ENCODE peak calls at places on chromosomes 6 and 20, in six cellular contexts. One of them, this sample, is unnamed. For H3K4me1, the result is how much of the 10 kb centered on the place peaks cover.

GRCh38 chr6:85015396-85015990 is 251.1 kb upstream of the TBX18 start:
- ATAC-seq in A549: peak
- ATAC-seq in HCT116: peak
- ATAC-seq in body of pancreas: peak
- ATAC-seq in heart left ventricle: peak
- ATAC-seq in HepG2: peak
- ATAC-seq in this sample: no peak

GRCh38 chr20:49993301-49993751 is 10.5 kb downstream of the SNAI1 start:
- ATAC-seq in heart left ventricle: no peak
- ATAC-seq in body of pancreas: no peak
- ATAC-seq in HepG2: no peak
- ATAC-seq in HCT116: no peak
- ATAC-seq in A549: no peak
- ATAC-seq in this sample: peak

GRCh38 chr6:117615981-117616961 is 14.0 kb upstream of the GOPC start:
- ATAC-seq in A549: no peak
- ATAC-seq in heart left ventricle: no peak
- ATAC-seq in body of pancreas: no peak
- ATAC-seq in HCT116: peak
- ATAC-seq in HepG2: no peak
- ATAC-seq in this sample: no peak

GRCh38 chr6:42870145-42870936 is 9.1 kb upstream of the RPL7L1 start:
- ATAC-seq in HepG2: peak
- ATAC-seq in A549: no peak
- ATAC-seq in HCT116: no peak
- ATAC-seq in heart left ventricle: no peak
- ATAC-seq in body of pancreas: no peak
- ATAC-seq in this sample: no peak

GRCh38 chr20:12166053-12166717 is 248.5 kb downstream of the BTBD3 start:
- ATAC-seq in A549: no peak
- ATAC-seq in heart left ventricle: peak
- ATAC-seq in HCT116: no peak
- ATAC-seq in body of pancreas: peak
- ATAC-seq in HepG2: no peak
- ATAC-seq in this sample: peak

GRCh38 chr6:111761783-111762312 is 111.4 kb downstream of the FYN start:
- ATAC-seq in heart left ventricle: peak
- ATAC-seq in A549: no peak
- ATAC-seq in HCT116: no peak
- ATAC-seq in body of pancreas: no peak
- ATAC-seq in HepG2: no peak
- ATAC-seq in this sample: no peak

GRCh38 chr6:154458565-154459475 is 51.7 kb downstream of the CNKSR3 start:
- ATAC-seq in HepG2: no peak
- ATAC-seq in HCT116: no peak
- ATAC-seq in body of pancreas: no peak
- ATAC-seq in heart left ventricle: peak
- ATAC-seq in A549: no peak
- ATAC-seq in this sample: no peak

GRCh38 chr6:36765943-36766648 is 68.5 kb downstream of the RAB44 start:
- ATAC-seq in HepG2: peak
- ATAC-seq in heart left ventricle: peak
- ATAC-seq in A549: peak
- ATAC-seq in HCT116: peak
- ATAC-seq in body of pancreas: peak
- ATAC-seq in this sample: peak

GRCh38 chr6:16711551-16712249 is 49.6 kb downstream of the ATXN1 start:
- ATAC-seq in HCT116: peak
- ATAC-seq in HepG2: peak
- ATAC-seq in A549: peak
- ATAC-seq in body of pancreas: no peak
- ATAC-seq in heart left ventricle: no peak
- ATAC-seq in this sample: no peak

GRCh38 chr20:49393803-49394202 is 88.7 kb downstream of the KCNB1 start:
- ATAC-seq in body of pancreas: no peak
- ATAC-seq in heart left ventricle: no peak
- ATAC-seq in A549: no peak
- ATAC-seq in HepG2: no peak
- ATAC-seq in HCT116: no peak
- ATAC-seq in this sample: no peak

GRCh38 chr6:744954-745353 is 52.0 kb upstream of the EXOC2 start:
- ATAC-seq in HCT116: no peak
- ATAC-seq in A549: no peak
- ATAC-seq in HepG2: no peak
- ATAC-seq in heart left ventricle: no peak
- ATAC-seq in body of pancreas: no peak
- ATAC-seq in this sample: no peak

GRCh38 chr20:62220666-62221568 is 839 bp upstream of the HRH3 start:
- ATAC-seq in HepG2: peak
- ATAC-seq in heart left ventricle: no peak
- ATAC-seq in A549: peak
- ATAC-seq in body of pancreas: no peak
- ATAC-seq in HCT116: no peak
- ATAC-seq in this sample: no peak

GRCh38 chr6:106055442-106055975 is 30.6 kb upstream of the PRDM1 start:
- ATAC-seq in body of pancreas: no peak
- ATAC-seq in A549: no peak
- ATAC-seq in HCT116: no peak
- ATAC-seq in HepG2: no peak
- ATAC-seq in heart left ventricle: no peak
- ATAC-seq in this sample: no peak

GRCh38 chr6:89782222-89782621 is 37.4 kb downstream of the MDN1 start:
- ATAC-seq in body of pancreas: no peak
- ATAC-seq in HCT116: no peak
- ATAC-seq in HepG2: no peak
- ATAC-seq in heart left ventricle: no peak
- ATAC-seq in A549: no peak
- ATAC-seq in this sample: no peak

GRCh38 chr6:151701820-151702562 is 105.5 kb upstream of the ESR1 start:
- ATAC-seq in heart left ventricle: no peak
- ATAC-seq in HepG2: no peak
- ATAC-seq in body of pancreas: no peak
- ATAC-seq in HCT116: no peak
- ATAC-seq in A549: no peak
- ATAC-seq in this sample: no peak

GRCh38 chr6:147660334-147661311 is 152.1 kb downstream of the SAMD5 start:
- ATAC-seq in body of pancreas: no peak
- ATAC-seq in heart left ventricle: no peak
- ATAC-seq in A549: no peak
- ATAC-seq in HepG2: peak
- ATAC-seq in HCT116: no peak
- ATAC-seq in this sample: no peak

GRCh38 chr6:105785412-105785811 is 300.7 kb upstream of the PRDM1 start:
- ATAC-seq in HepG2: no peak
- ATAC-seq in HCT116: no peak
- ATAC-seq in body of pancreas: no peak
- ATAC-seq in heart left ventricle: peak
- ATAC-seq in A549: no peak
- ATAC-seq in this sample: peak

GRCh38 chr20:61442718-61443117 is 190.7 kb downstream of the CDH4 start:
- ATAC-seq in HepG2: no peak
- ATAC-seq in heart left ventricle: no peak
- ATAC-seq in A549: no peak
- ATAC-seq in body of pancreas: no peak
- ATAC-seq in HCT116: no peak
- ATAC-seq in this sample: no peak

GRCh38 chr20:64250027-64250426 is 5.5 kb upstream of the PCMTD2 start:
- ATAC-seq in HCT116: no peak
- ATAC-seq in body of pancreas: no peak
- ATAC-seq in HepG2: no peak
- ATAC-seq in A549: no peak
- ATAC-seq in heart left ventricle: no peak
- ATAC-seq in this sample: no peak

GRCh38 chr6:43951756-43952675 is 175.2 kb downstream of the MRPL14 start:
- ATAC-seq in HCT116: peak
- ATAC-seq in A549: peak
- ATAC-seq in body of pancreas: peak
- ATAC-seq in HepG2: peak
- ATAC-seq in heart left ventricle: no peak
- ATAC-seq in this sample: no peak

GRCh38 chr6:43954311-43955131 is 172.7 kb downstream of the MRPL14 start:
- ATAC-seq in A549: no peak
- ATAC-seq in body of pancreas: no peak
- ATAC-seq in heart left ventricle: peak
- ATAC-seq in HCT116: no peak
- ATAC-seq in HepG2: peak
- ATAC-seq in this sample: no peak

GRCh38 chr6:43953256-43953655 is 174.0 kb downstream of the MRPL14 start:
- ATAC-seq in HepG2: no peak
- ATAC-seq in HCT116: no peak
- ATAC-seq in body of pancreas: no peak
- ATAC-seq in heart left ventricle: no peak
- ATAC-seq in A549: no peak
- ATAC-seq in this sample: no peak

GRCh38 chr6:43952746-43953145 is 174.5 kb downstream of the MRPL14 start:
- ATAC-seq in A549: peak
- ATAC-seq in HepG2: no peak
- ATAC-seq in HCT116: peak
- ATAC-seq in heart left ventricle: no peak
- ATAC-seq in body of pancreas: no peak
- ATAC-seq in this sample: no peak

DNA sequence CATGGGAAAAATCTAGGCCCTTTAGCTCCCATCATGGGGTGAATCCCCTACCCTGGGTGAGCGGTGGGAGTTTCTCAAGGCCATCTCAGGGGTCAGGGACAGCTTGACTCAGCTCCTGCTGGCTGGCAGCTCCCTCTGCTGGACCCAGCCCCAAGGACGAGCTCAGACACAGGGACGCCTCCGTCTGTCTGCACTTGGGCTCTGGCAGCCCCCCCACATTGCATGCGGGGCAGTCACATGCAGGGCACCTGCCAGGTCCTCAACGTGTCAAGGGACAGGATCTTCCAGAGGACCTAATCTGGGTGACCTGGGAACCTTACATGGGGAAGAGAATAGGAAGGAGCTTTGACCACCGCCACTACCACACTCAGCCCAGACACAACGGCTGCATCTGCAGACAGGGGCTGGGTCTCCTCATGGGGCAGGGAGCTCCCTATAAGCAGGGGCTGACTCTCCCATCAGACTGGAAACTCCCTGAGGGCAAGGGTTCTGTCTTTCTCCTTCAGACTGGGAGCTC is 173.4 kb downstream of the MRPL14 start:
- ATAC-seq in A549: peak
- ATAC-seq in HCT116: no peak
- ATAC-seq in heart left ventricle: peak
- ATAC-seq in HepG2: peak
- ATAC-seq in body of pancreas: no peak
- ATAC-seq in this sample: no peak
- TF ChIP-seq CTCF in A549: no peak
- TF ChIP-seq CTCF in HCT116: peak
- TF ChIP-seq CTCF in heart left ventricle: peak
- TF ChIP-seq CTCF in HepG2: peak
- TF ChIP-seq CTCF in body of pancreas: peak
- TF ChIP-seq CTCF in this sample: no peak

DNA sequence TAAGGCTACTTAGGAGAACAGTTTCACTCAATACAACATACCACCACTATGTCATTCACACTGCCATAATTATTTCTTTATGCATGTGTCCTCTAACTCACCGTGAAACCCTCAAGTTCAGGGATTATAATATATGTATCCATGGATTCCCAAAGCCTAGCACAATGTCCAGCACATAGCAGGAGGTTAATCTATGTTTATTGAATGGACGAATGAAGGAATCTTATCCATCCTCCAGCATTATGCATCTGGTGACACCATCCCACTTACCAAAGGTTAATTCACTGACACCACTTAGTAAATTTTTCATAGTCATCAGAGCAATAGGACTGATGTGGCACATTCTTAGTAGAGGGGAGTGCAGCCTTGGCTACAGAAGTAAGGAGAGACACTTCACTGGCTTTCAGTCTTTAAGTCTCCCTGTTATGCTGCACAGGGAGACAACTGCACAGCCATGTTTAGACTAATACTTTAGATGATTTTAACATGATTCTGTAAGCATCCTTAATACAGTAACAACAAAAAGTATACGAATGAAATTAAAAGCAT is 49.7 kb downstream of the EPHA7 start:
- ATAC-seq in A549: no peak
- ATAC-seq in HepG2: no peak
- ATAC-seq in HCT116: no peak
- ATAC-seq in body of pancreas: no peak
- ATAC-seq in heart left ventricle: no peak
- ATAC-seq in this sample: no peak
- TF ChIP-seq POLR2A in A549: no peak
- TF ChIP-seq POLR2A in HepG2: no peak
- TF ChIP-seq POLR2A in HCT116: no peak
- TF ChIP-seq POLR2A in body of pancreas: no peak
- TF ChIP-seq POLR2A in heart left ventricle: no peak
- TF ChIP-seq POLR2A in this sample: no peak

DNA sequence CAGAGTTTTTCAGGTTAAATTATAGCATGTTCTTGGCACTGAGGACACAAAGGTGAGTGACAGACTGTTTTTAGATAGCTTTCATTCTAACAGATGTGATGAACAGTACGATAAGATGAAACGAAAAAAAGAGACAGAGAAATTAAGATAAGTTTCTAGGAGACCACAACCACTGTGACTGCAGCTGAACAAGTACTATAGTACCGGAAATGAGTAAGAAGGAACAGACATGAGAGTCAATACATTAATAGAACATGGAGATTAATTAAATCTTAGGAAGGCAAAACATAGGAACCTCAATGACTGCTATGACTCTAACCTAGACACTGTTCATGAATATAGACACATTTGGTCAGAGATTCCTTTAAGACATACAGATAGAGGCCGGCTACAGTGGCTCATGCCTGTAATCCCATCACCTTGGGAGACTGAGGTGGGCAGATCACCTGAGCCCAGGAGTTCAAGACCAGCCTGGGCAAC is 40.2 kb downstream of the HBS1L start:
- ATAC-seq in HCT116: no peak
- ATAC-seq in HepG2: no peak
- ATAC-seq in body of pancreas: no peak
- ATAC-seq in heart left ventricle: no peak
- ATAC-seq in A549: no peak
- ATAC-seq in this sample: no peak
- H3K4me1 ChIP-seq in HCT116: under half
- H3K4me1 ChIP-seq in HepG2: under half
- H3K4me1 ChIP-seq in body of pancreas: under half
- H3K4me1 ChIP-seq in heart left ventricle: under half
- H3K4me1 ChIP-seq in A549: under half
- H3K4me1 ChIP-seq in this sample: under half

GRCh38 chr6:27623103-27623502 is 150.2 kb upstream of the ZNF184 start:
- ATAC-seq in heart left ventricle: no peak
- ATAC-seq in body of pancreas: no peak
- ATAC-seq in HepG2: no peak
- ATAC-seq in HCT116: no peak
- ATAC-seq in A549: no peak
- ATAC-seq in this sample: no peak

GRCh38 chr6:27617046-27617687 is 144.3 kb upstream of the ZNF184 start:
- ATAC-seq in body of pancreas: no peak
- ATAC-seq in heart left ventricle: no peak
- ATAC-seq in HCT116: peak
- ATAC-seq in A549: peak
- ATAC-seq in HepG2: peak
- ATAC-seq in this sample: no peak

GRCh38 chr6:27616313-27617045 is 143.6 kb upstream of the ZNF184 start:
- ATAC-seq in body of pancreas: no peak
- ATAC-seq in HCT116: no peak
- ATAC-seq in HepG2: no peak
- ATAC-seq in A549: no peak
- ATAC-seq in heart left ventricle: no peak
- ATAC-seq in this sample: no peak

GRCh38 chr6:27619436-27619835 is 146.5 kb upstream of the ZNF184 start:
- ATAC-seq in body of pancreas: no peak
- ATAC-seq in A549: no peak
- ATAC-seq in heart left ventricle: no peak
- ATAC-seq in HepG2: no peak
- ATAC-seq in HCT116: no peak
- ATAC-seq in this sample: no peak

GRCh38 chr6:27617700-27618689 is 145.1 kb upstream of the ZNF184 start:
- ATAC-seq in HCT116: peak
- ATAC-seq in body of pancreas: no peak
- ATAC-seq in A549: peak
- ATAC-seq in heart left ventricle: no peak
- ATAC-seq in HepG2: peak
- ATAC-seq in this sample: no peak
- TF ChIP-seq CTCF in HCT116: no peak
- TF ChIP-seq CTCF in body of pancreas: no peak
- TF ChIP-seq CTCF in A549: peak
- TF ChIP-seq CTCF in heart left ventricle: no peak
- TF ChIP-seq CTCF in HepG2: no peak
- TF ChIP-seq CTCF in this sample: no peak

This sample was measured in gastroesophageal sphincter.